ENCODE peak calls at places on chromosomes 1 and 21, in five cellular contexts. F, R, N, P and I are unnamed samples.

GRCh38 chr1:84145051-84145450 is 980 bp downstream of the PRKACB start:
- DNase-seq in F (peak), R (peak), N (peak), P (peak), I (no peak)

GRCh38 chr1:57036896-57037295 is 71.1 kb upstream of the C8B start:
- DNase-seq in F (no peak), R (no peak), N (no peak), P (no peak), I (no peak)

GRCh38 chr1:154760469-154760933 is 109.6 kb downstream of the KCNN3 start:
- DNase-seq in F (peak), R (peak), N (no peak), P (peak), I (no peak)

GRCh38 chr1:198903203-198903602 is 264.4 kb downstream of the PTPRC start:
- DNase-seq in F (no peak), R (no peak), N (peak), P (no peak), I (no peak)

GRCh38 chr1:16441312-16441641 is 753 bp downstream of the NECAP2 start:
- DNase-seq in F (peak), R (peak), N (peak), P (no peak), I (no peak)

GRCh38 chr1:150072959-150073358 is 5.4 kb downstream of the VPS45 start:
- DNase-seq in F (peak), R (peak), N (peak), P (no peak), I (peak)

GRCh38 chr1:109895720-109896504 is 14.7 kb upstream of the CSF1 start:
- DNase-seq in F (peak), R (no peak), N (no peak), P (no peak), I (no peak)

GRCh38 chr21:45591619-45592207 is 49.5 kb upstream of the SLC19A1 start:
- DNase-seq in F (no peak), R (no peak), N (no peak), P (no peak), I (no peak)

GRCh38 chr1:89721351-89721750 is 88.4 kb downstream of the LRRC8C start:
- DNase-seq in F (peak), R (no peak), N (peak), P (no peak), I (no peak)

GRCh38 chr1:48810740-48811139 is 34.0 kb upstream of the BEND5 start:
- DNase-seq in F (no peak), R (no peak), N (no peak), P (no peak), I (no peak)

GRCh38 chr1:93021539-93022134 is 57.4 kb upstream of the MTF2 start:
- DNase-seq in F (peak), R (peak), N (peak), P (peak), I (no peak)

GRCh38 chr1:228986093-228986904 is 251.0 kb downstream of the RHOU start:
- DNase-seq in F (peak), R (no peak), N (no peak), P (peak), I (no peak)

GRCh38 chr1:168688679-168689657 is 40.0 kb downstream of the DPT start:
- DNase-seq in F (no peak), R (no peak), N (no peak), P (no peak), I (no peak)

GRCh38 chr1:55317673-55318072 is 102.5 kb upstream of the USP24 start:
- DNase-seq in F (no peak), R (no peak), N (no peak), P (no peak), I (no peak)
- H3K4me3 ChIP-seq in F (no peak), R (no peak), N (no peak), P (no peak), I (no peak)

DNA sequence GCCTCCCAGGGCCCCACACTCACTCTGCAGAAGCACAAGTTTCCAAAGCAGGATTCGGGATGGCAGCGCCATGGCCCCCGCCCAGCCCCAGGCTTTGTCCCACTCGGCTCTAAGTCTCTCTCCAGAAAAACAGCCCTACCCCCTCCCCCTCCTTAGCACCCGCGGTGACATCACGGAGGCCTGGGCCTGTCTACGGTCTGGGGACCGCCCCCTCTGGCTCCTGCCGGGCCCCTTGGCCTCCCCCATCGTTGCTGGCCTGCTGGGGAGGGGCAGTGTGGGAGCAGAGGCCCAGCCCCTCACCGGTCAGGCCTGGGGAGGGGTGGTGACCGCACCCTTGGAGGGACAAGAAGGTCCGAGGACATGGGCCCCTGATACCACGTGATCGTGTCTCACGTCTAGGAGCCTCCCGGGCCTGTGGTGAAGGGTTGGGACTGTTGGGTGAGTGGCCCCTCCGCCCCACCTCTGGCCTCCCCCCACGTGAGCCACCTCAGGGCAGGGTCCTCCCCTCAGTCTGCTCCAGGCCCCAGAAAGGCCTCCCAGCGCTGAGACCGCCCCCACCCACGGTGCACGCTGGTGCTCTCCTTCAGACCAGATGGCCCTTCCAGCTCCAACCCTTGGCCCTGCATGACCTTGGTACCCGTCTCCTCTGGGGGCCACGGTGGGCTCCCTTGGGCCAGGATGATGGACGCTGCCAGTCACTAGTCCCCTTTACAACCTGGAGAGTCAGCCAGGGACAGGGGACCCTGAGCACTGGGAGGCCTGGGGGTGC is at the start of gene MXRA8:
- DNase-seq in F (peak), R (no peak), N (no peak), P (peak), I (peak)
- H3K4me3 ChIP-seq in F (peak), R (no peak), N (no peak), P (no peak), I (peak)

DNA sequence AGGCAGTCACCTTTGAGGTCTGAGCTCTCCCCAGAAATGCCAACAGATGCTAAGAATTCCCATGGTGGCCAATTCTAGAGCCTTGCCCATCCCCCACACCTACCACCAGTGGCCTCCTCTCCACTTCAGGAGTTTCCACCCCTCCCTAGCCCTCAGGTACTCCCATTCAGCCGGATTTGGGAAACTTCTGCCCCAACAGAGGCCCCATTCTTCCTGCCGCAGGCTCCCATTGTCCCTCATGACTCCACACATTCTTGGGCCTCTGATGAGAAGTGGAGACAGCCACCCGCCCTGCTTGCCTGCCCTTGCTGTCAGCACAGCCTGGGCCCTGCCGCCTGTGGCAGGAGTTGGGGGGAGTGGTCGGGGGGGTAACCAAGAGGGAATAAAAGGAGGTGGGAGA is 4.6 kb downstream of the BLACAT1 start:
- DNase-seq in F (no peak), R (no peak), N (no peak), P (no peak), I (no peak)
- H3K4me3 ChIP-seq in F (no peak), R (no peak), N (no peak), P (no peak), I (no peak)

GRCh38 chr1:17582124-17582768 is 42.7 kb downstream of the ARHGEF10L start:
- DNase-seq in F (no peak), R (no peak), N (no peak), P (no peak), I (no peak)

GRCh38 chr1:17577907-17578297 is 38.4 kb downstream of the ARHGEF10L start:
- DNase-seq in F (no peak), R (no peak), N (no peak), P (no peak), I (no peak)

GRCh38 chr1:17581389-17582123 is 42.1 kb downstream of the ARHGEF10L start:
- DNase-seq in F (no peak), R (no peak), N (peak), P (peak), I (no peak)

GRCh38 chr1:17575786-17576584 is 36.5 kb downstream of the ARHGEF10L start:
- DNase-seq in F (peak), R (no peak), N (no peak), P (peak), I (no peak)

DNA sequence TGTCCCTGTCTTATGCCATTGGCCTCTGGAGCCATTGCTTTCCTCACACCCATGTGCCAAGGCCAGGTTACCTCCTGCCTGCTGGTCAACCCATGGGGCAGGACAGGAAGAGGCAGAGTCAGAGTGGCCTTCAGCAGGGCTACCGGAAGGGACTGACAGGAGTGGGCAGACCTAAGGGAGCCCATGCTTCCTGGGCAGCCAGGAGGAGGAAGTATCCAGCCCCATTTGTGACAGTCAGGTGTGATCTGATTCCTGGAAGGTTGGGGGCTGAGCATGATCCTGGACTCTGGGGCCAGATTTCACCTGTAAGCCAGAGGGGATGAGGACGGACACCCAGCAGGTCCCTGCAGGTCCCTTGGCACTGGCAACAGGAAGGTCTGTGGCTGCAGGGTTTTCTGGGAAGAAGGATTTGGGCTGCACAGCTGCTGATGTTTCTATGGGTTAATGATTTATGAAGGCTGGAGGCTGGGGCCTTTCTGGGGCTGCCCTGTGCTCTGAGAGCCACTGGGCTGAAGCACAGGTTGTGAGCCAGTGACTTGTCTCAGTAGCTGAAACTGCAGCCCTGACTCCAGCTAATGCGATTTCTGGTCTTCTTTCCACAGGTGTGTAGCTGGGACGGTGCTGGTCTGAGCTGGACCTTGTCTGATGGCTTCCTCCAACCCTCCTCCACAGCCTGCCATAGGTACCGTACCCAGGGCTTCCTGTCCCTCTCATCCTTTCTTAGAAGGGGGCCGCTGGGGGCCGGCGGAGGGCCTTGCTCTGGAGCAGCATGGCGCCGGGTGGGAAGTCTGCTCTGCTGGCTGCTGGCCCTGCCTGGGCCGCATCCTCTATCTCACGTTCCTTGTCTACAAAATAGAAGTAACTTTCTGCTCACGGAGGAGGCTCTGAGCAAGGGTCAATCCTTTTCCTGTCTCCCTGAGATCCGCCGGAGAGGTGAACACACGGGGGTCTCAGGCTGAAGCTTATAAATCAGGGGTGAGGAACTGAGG is 40.7 kb downstream of the ARHGEF10L start:
- DNase-seq in F (no peak), R (no peak), N (no peak), P (peak), I (no peak)
- H3K4me3 ChIP-seq in F (no peak), R (no peak), N (no peak), P (no peak), I (no peak)

GRCh38 chr1:195278644-195279043 is 1329.6 kb downstream of the KCNT2 start:
- DNase-seq in F (no peak), R (no peak), N (peak), P (no peak), I (no peak)
- H3K4me3 ChIP-seq in F (no peak), R (no peak), N (no peak), P (no peak), I (no peak)

DNA sequence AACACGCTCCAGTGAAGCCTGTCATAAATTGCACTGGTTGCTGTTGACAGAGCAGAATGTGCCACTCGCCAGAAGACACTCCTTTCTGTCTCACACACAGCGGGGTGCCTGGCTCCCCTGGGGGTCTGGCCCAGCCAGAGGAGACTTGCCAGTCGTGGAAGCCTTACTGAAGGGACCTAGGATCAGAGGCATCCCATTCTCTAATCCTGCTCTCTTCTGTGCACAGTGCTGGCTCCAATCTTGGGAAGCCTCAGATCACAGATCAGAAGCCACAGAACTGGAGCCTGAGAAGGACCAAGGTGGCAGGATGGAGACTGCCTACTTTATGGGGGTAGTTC is 1.4 kb downstream of the SLC9A1 start:
- DNase-seq in F (peak), R (no peak), N (no peak), P (peak), I (no peak)
- H3K4me3 ChIP-seq in F (peak), R (peak), N (no peak), P (no peak), I (peak)

DNA sequence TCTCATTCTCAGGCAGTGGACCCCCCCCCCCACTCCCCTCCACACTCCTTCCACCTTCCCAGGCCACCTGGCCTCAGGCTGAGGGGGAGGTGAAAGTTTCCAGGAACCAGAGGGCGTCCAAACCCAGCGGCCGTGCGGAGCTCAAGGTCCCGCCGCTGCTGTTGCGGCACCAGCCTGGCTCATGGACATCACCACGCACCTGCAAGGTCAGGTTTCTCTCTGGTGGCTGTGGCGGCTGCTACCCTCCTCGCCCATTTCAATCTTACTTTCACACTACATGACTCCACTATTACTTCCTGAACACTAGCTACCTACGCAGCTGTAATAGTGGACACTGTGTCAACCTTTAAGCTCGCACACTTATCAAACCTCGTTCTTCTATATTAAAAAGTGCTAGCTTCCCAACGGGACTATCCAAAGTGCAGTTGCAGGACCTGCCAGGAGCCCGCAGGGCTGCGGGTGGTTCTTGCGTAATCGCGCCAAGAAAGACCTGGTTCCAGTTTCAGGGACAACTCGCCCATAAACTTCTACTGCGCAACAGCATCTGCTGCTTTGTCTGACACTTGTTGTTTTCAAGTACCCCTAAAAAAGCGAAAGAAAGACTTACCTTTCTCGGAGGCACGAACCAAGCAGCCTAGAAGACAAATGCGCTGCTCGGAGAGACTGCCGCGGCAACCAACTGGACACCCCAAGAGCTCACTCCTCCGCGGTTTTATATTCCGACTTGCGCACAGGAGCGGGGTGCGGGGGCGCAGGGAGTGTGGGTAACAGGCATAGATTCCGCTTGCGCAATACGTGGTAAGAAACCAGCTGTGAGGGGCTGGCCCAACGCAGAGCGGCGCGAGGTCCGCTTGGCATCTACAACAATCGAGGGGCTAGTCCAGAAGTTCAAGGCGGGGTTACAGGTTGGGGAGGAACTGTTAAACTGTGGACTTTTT is at the start of gene DIRAS3:
- DNase-seq in F (peak), R (no peak), N (peak), P (peak), I (peak)
- H3K4me3 ChIP-seq in F (peak), R (no peak), N (peak), P (no peak), I (peak)

DNA sequence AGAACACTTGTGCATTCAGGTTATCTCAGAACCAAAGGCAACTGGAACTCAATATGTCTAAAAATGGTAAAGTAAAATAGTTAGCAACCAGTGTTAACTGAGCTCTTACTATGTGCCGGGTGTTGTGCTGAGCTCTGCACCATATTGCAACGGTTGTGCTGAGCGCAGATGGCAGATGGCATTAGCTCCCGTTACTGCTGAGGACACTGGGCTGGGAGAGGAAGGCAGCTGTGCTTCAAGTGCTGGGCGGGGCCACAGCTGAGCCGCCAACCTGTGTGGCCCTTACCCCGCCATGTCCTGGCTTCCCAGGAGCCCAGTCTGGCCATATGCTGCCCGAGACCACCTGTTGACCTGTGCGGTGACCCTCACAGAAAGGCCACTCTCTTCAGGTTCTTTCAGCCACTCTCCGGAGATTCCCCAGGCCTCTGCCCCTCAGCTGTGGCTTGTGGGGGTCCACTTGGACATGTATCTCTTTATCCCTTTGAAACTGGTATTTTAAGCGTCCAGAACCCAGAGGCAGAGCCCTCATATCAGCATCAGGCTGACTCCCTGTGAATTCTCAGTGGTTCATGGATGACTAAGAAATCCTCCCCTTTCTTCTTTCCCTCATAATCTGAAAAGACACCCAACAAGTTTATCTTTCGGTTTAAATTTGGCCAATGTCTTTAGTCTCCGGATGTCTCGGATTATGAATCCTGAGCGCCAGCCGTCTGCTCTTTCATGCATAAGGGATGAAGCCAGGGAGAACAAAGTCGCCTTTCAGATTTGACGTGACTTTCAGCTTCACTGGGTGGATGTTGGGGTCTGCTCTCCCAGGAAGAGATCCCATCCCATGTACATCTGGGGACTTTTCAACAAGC is 26.4 kb downstream of the LDLRAP1 start:
- DNase-seq in F (no peak), R (no peak), N (no peak), P (no peak), I (no peak)
- H3K4me3 ChIP-seq in F (no peak), R (no peak), N (no peak), P (no peak), I (no peak)

GRCh38 chr1:65722461-65722860 is 70.2 kb upstream of the PDE4B start:
- DNase-seq in F (no peak), R (no peak), N (no peak), P (no peak), I (no peak)

GRCh38 chr1:65725064-65725463 is 67.6 kb upstream of the PDE4B start:
- DNase-seq in F (no peak), R (no peak), N (no peak), P (no peak), I (no peak)

GRCh38 chr1:65728504-65728903 is 64.2 kb upstream of the PDE4B start:
- DNase-seq in F (no peak), R (no peak), N (no peak), P (no peak), I (no peak)

GRCh38 chr1:65719391-65719790 is 73.3 kb upstream of the PDE4B start:
- DNase-seq in F (no peak), R (no peak), N (no peak), P (no peak), I (no peak)

DNA sequence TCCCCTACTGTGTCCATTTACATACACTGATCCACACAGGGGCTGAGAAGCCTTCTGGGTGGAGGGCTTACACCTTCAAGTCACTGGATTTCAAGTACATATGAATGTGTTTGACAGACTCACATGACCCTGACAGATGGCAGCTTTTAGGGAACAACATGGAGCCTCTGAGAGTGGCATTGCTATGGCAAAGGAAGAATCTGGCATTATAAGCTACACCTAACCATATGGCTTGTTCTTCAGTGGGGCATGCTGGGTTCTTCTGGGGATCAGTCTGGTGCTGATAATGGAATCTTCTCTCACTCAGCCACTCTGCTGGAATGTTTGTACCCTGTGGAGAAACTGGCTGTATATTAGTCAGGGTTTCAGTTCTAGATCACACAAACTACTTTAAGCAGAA is 68.5 kb upstream of the PDE4B start:
- DNase-seq in F (no peak), R (no peak), N (no peak), P (no peak), I (no peak)
- H3K4me3 ChIP-seq in F (no peak), R (no peak), N (no peak), P (no peak), I (no peak)